ENCODE peak calls at places on chromosome 6, in ten cellular contexts. V, O, U, S, K, R, P, L, F and B are unnamed samples.
A peak's percentile ranks its signal among the peaks of the same experiment; 100 is the strongest.

GRCh38 chr6:1686117-1687098 is 76.7 kb downstream of the FOXC1 start:
- DNase-seq in F (no peak), R (peak; percentile 36), O (peak; percentile 26), L (peak; percentile 86), S (peak; percentile 28), V (peak; percentile 70), U (peak; percentile 25), P (no peak), K (no peak), B (peak; percentile 70)

GRCh38 chr6:166604911-166605310 is 18.4 kb upstream of the RAMACL start:
- DNase-seq in S (no peak), V (no peak), O (no peak), U (no peak), L (no peak), F (no peak), R (no peak), P (no peak), K (no peak), B (no peak)

GRCh38 chr6:125789576-125790402 is 971 bp upstream of the NCOA7 start:
- DNase-seq in O (peak; percentile 75), K (peak; percentile 31), P (peak; percentile 59), V (peak; percentile 25), L (peak; percentile 79), F (peak; percentile 73), R (peak; percentile 38), U (peak; percentile 43), S (peak; percentile 53), B (peak; percentile 81)

GRCh38 chr6:117547688-117548621 is 54.4 kb downstream of the GOPC start:
- DNase-seq in F (no peak), S (no peak), P (no peak), O (peak; percentile 69), K (peak; percentile 74), R (peak; percentile 71), L (peak; percentile 86), U (peak; percentile 68), V (no peak), B (peak; percentile 72)

GRCh38 chr6:53659458-53659857 is 6.1 kb downstream of the KLHL31 start:
- DNase-seq in U (no peak), F (no peak), V (no peak), P (no peak), R (no peak), S (peak; percentile 28), L (no peak), K (no peak), O (no peak), B (no peak)

GRCh38 chr6:4139272-4139671 is 3.9 kb upstream of the ECI2 start:
- DNase-seq in L (no peak), O (no peak), U (no peak), P (no peak), F (no peak), R (no peak), K (no peak), V (no peak), S (no peak), B (no peak)

GRCh38 chr6:105692630-105693212 is 289.8 kb upstream of the PREP start:
- DNase-seq in L (no peak), U (no peak), F (no peak), V (no peak), K (no peak), S (no peak), O (no peak), R (no peak), P (no peak), B (no peak)

GRCh38 chr6:143429970-143430369 is 20.5 kb downstream of the ADAT2 start:
- DNase-seq in S (no peak), R (no peak), F (no peak), V (no peak), P (no peak), L (no peak), K (no peak), O (no peak), U (no peak), B (no peak)

DNA sequence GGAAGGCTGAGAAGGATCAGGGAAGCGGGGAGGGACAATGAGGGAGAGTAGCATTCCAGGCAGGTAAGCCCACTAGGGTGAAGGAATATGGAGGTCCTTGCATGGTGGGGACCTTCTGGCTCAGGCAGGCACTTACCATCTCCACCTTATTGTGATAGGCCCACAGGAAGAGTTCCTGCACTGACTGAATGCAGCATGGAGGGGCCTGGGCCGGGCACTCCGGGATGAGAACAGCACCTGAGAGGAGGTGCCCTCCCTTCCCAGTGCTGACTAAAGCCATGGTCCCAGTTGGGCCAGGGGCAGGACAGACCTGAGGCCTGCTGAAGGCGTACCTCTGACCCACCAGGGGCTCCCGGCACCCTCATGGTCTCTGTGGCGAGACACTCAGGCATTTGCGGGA is 392.7 kb downstream of the CDC5L start:
- DNase-seq in R (no peak), P (no peak), K (no peak), F (no peak), L (no peak), O (no peak), U (no peak), S (no peak), V (no peak), B (no peak)
- H3K27me3 ChIP-seq in R (no peaks in the 10 kb centered on the region), P (no peaks in the 10 kb centered on the region), K (no peaks in the 10 kb centered on the region), F (no peaks in the 10 kb centered on the region), L (no peaks in the 10 kb centered on the region), O (no peaks in the 10 kb centered on the region), U (no peaks in the 10 kb centered on the region), S (peaks cover under 1% of the 10 kb centered on the region), V (no peaks in the 10 kb centered on the region), B (no peaks in the 10 kb centered on the region)

GRCh38 chr6:106731144-106731842 is 101.9 kb downstream of the QRSL1 start:
- DNase-seq in V (no peak), F (no peak), O (no peak), U (no peak), K (peak; percentile 87), L (no peak), R (no peak), P (no peak), S (no peak), B (no peak)

GRCh38 chr6:106731843-106732160 is 102.4 kb downstream of the QRSL1 start:
- DNase-seq in S (no peak), V (no peak), U (no peak), K (no peak), O (no peak), P (no peak), L (no peak), R (no peak), F (no peak), B (no peak)

GRCh38 chr6:106730672-106731071 is 101.3 kb downstream of the QRSL1 start:
- DNase-seq in R (no peak), S (no peak), P (no peak), F (no peak), L (no peak), K (no peak), V (no peak), U (no peak), O (no peak), B (no peak)

GRCh38 chr6:106733386-106733785 is 104.0 kb downstream of the QRSL1 start:
- DNase-seq in S (no peak), L (no peak), F (no peak), K (no peak), R (no peak), U (no peak), P (no peak), O (no peak), V (no peak), B (no peak)

DNA sequence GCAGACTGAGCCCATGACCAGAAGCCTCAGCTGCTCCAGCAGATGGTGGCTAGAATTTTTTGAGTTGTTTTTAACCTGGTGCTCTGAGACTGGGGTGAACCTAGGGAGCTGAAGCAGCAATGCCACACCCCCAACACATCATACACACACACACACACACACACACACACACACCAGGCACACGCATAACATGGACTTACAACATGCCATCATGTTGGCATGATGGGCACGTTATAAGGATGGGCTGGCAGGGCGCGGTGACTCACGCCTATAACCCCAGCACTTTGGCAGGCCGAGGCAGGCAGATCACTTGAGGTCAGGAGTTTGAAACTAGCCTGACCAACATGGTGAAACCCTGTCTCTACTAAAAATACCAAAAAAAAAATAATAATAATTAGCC is 103.2 kb downstream of the QRSL1 start:
- DNase-seq in K (no peak), F (no peak), R (no peak), V (no peak), O (no peak), U (no peak), P (no peak), S (no peak), L (no peak), B (no peak)
- H3K4me1 ChIP-seq in K (peaks cover 42% of the 10 kb centered on the region), F (peaks cover 6% of the 10 kb centered on the region), R (no peaks in the 10 kb centered on the region), V (peaks cover 14% of the 10 kb centered on the region), O (peaks cover 13% of the 10 kb centered on the region), U (no peaks in the 10 kb centered on the region), P (no peaks in the 10 kb centered on the region), S (no peaks in the 10 kb centered on the region), L (peaks cover 4% of the 10 kb centered on the region), B (no peaks in the 10 kb centered on the region)

GRCh38 chr6:98838027-98838426 is 3.7 kb downstream of the POU3F2 start:
- DNase-seq in U (no peak), R (no peak), O (no peak), L (no peak), K (no peak), V (no peak), S (no peak), F (no peak), P (peak; percentile 45), B (no peak)

GRCh38 chr6:98841114-98841513 is 6.7 kb downstream of the POU3F2 start:
- DNase-seq in V (no peak), U (no peak), P (no peak), S (no peak), F (no peak), L (no peak), R (no peak), K (no peak), O (no peak), B (no peak)

GRCh38 chr6:98840385-98840784 is 6.0 kb downstream of the POU3F2 start:
- DNase-seq in P (peak; percentile 1), V (no peak), O (no peak), F (no peak), K (no peak), S (no peak), L (no peak), R (no peak), U (no peak), B (no peak)

GRCh38 chr6:98841589-98842488 is 7.5 kb downstream of the POU3F2 start:
- DNase-seq in S (no peak), L (no peak), K (no peak), V (no peak), R (no peak), P (peak; percentile 44), O (no peak), U (no peak), F (no peak), B (no peak)

GRCh38 chr6:98839788-98840361 is 5.5 kb downstream of the POU3F2 start:
- DNase-seq in F (peak; percentile 37), P (peak; percentile 69), L (no peak), V (no peak), R (no peak), O (peak; percentile 25), K (no peak), U (no peak), S (no peak), B (no peak)
- H3K27me3 ChIP-seq in F (peaks cover 97% of the 10 kb centered on the region), P (peaks cover 98% of the 10 kb centered on the region), L (peaks cover 66% of the 10 kb centered on the region), V (no peaks in the 10 kb centered on the region), R (peaks cover 100% of the 10 kb centered on the region), O (peaks cover 98% of the 10 kb centered on the region), K (peaks cover 9% of the 10 kb centered on the region), U (peaks cover 99% of the 10 kb centered on the region), S (peaks cover 69% of the 10 kb centered on the region), B (peaks cover 8% of the 10 kb centered on the region)

DNA sequence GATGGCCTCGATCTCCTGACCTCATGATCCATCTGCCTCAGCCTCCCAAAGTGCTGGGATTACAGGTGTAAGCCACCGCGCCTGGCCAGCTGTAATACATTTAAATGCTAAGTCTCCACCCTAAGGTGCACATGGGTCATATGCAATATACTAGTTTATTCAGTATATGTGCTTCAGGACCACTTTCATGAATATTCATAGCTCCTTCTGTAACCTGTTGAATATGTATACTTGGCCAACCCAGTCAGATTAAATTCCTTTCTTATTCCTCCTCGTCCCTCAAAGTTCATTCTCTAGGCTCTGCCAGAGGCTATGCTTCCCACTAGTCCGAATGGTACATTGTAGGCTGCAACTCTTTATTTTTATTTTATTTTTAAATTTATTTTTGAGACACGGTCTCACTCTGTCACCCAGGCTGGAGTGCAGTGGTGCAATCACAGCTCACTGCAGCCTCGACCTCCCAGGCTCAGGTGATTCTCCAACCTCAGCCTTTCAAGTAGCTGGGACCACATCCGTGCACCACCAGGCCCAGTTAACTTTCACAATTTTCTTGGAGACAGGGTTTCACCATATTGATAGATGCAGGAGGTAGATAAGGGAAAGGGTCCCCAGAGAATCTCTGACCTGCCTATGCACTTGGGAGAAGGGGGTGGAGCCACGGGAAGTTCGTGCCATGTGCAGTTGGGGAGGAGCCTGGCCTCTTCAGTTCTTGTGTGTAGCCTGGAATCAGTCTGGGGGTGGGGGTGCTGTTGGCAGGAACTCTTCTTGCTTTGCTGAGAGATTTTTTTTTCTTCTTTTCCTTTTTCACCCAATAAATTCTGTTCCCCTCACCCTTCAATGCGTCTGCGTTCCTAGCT is 41.3 kb upstream of the DDR1 start:
- DNase-seq in P (no peak), L (no peak), O (peak; percentile 45), U (no peak), V (no peak), K (no peak), R (no peak), S (no peak), F (peak; percentile 51), B (peak; percentile 36)
- H3K4me1 ChIP-seq in P (peaks cover 43% of the 10 kb centered on the region), L (no peaks in the 10 kb centered on the region), O (peaks cover 11% of the 10 kb centered on the region), U (no peaks in the 10 kb centered on the region), V (peaks cover 34% of the 10 kb centered on the region), K (no peaks in the 10 kb centered on the region), R (peaks cover 17% of the 10 kb centered on the region), S (peaks cover 33% of the 10 kb centered on the region), F (peaks cover 28% of the 10 kb centered on the region), B (peaks cover 11% of the 10 kb centered on the region)